ENCODE peak calls at places on chromosomes 7 and 10, in six cellular contexts. Z is endodermal cell, R is lower leg skin, V is fibroblast of mammary gland, Y is tibial artery, J is GM23338. B is an unnamed sample.

GRCh38 chr10:93991596-93992284 is 2.0 kb upstream of the PLCE1 start:
- DNase-seq in Z (peak; percentile 84), R (no peak), V (peak; percentile 68), Y (peak; percentile 78), J (peak; percentile 49), B (no peak)

GRCh38 chr10:70445718-70446485 is 4.4 kb upstream of the NODAL start:
- DNase-seq in Z (peak; percentile 84), R (no peak), V (peak; percentile 80), Y (no peak), J (peak; percentile 65), B (no peak)

GRCh38 chr7:37421820-37422219 is 26.8 kb downstream of the ELMO1 start:
- DNase-seq in Z (no peak), R (peak; percentile 49), V (peak; percentile 54), Y (no peak), J (no peak), B (no peak)

GRCh38 chr7:6655636-6656385 is 18.7 kb downstream of the ZNF316 start:
- DNase-seq in Z (peak; percentile 36), R (no peak), V (no peak), Y (peak; percentile 56), J (no peak), B (no peak)

GRCh38 chr10:118967160-118967559 is 62.4 kb upstream of the NANOS1 start:
- DNase-seq in Z (peak; percentile 25), R (no peak), V (no peak), Y (no peak), J (no peak), B (no peak)

GRCh38 chr7:135147899-135148721 is at the start of gene TMEM140:
- DNase-seq in Z (no peak), R (no peak), V (peak; percentile 89), Y (no peak), J (no peak), B (peak; percentile 74)

GRCh38 chr10:102648889-102649752 is 4.8 kb downstream of the TRIM8 start:
- DNase-seq in Z (no peak), R (no peak), V (no peak), Y (no peak), J (peak; percentile 32), B (peak; percentile 71)

GRCh38 chr7:45384499-45384898 is 189.7 kb upstream of the ADCY1 start:
- DNase-seq in Z (no peak), R (no peak), V (peak; percentile 66), Y (no peak), J (no peak), B (no peak)

GRCh38 chr10:58919927-58920654 is 256.4 kb upstream of the PHYHIPL start:
- DNase-seq in Z (no peak), R (no peak), V (peak; percentile 89), Y (no peak), J (peak; percentile 25), B (no peak)

GRCh38 chr10:31830887-31831286 is 97.7 kb downstream of the ARHGAP12 start:
- DNase-seq in Z (no peak), R (no peak), V (peak; percentile 33), Y (no peak), J (no peak), B (no peak)

GRCh38 chr10:131580076-131580652 is 268.6 kb upstream of the TCERG1L start:
- DNase-seq in Z (no peak), R (peak; percentile 4), V (no peak), Y (peak; percentile 44), J (no peak), B (no peak)

GRCh38 chr10:126972622-126973414 is 67.6 kb downstream of the DOCK1 start:
- DNase-seq in Z (no peak), R (no peak), V (peak; percentile 83), Y (no peak), J (no peak), B (no peak)

GRCh38 chr7:132066776-132067175 is 509.5 kb downstream of the PLXNA4 start:
- DNase-seq in Z (no peak), R (no peak), V (peak; percentile 60), Y (peak; percentile 80), J (no peak), B (no peak)

GRCh38 chr10:122459586-122460273 is 1.6 kb upstream of the HTRA1 start:
- DNase-seq in Z (no peak), R (no peak), V (peak; percentile 79), Y (no peak), J (no peak), B (no peak)

GRCh38 chr7:137656227-137656849 is 190.4 kb downstream of the DGKI start:
- DNase-seq in Z (peak; percentile 91), R (peak; percentile 73), V (peak; percentile 83), Y (peak; percentile 84), J (peak; percentile 84), B (peak; percentile 87)

GRCh38 chr10:58778966-58779365 is 266.3 kb downstream of the BICC1 start:
- DNase-seq in Z (no peak), R (no peak), V (no peak), Y (no peak), J (no peak), B (no peak)

GRCh38 chr7:151503902-151504714 is 15.6 kb downstream of the RHEB start:
- DNase-seq in Z (no peak), R (peak; percentile 63), V (peak; percentile 95), Y (peak; percentile 73), J (no peak), B (no peak)

DNA sequence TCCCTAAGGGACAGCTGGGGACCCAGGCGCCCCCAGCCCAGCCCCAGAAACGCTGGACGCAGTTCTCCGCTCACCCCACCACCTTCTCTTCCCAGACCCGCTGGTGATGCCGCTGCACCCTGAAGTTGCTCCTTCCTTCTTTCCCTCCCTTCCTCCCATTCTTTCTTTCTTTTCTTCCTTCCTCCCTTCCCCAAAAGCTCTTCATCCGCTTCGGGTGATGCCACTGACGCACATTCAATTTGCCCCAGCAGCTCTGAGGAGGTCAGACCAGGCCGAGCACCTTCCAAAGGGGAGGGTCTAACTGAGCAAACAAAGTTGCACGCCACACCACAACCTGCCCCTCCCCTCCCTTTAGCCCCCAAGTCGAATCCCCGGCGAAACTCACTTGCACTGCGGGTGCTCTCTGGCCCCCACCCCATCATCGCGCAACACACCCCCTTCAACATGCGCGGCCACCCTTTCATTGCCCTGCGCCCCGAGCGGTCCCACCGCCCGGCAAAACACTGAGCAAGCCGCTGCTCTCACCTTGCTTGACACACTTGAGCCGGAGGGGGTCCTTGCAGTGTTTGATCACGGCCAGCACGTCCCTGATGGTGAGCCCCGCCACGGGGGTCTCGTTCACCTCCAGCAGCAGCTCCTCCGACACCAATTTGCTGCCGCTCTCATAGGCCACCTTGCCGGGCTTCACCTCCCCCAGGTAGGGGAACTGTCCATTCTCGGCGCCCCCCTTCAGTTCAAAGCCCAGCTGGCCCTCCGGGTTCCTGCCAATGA is 787 bp downstream of the MAGI2 start:
- DNase-seq in Z (peak; percentile 73), R (peak; percentile 15), V (peak; percentile 43), Y (peak; percentile 70), J (peak; percentile 39), B (peak; percentile 2)
- TF ChIP-seq CTCF in Z (no peak), R (no peak), V (no peak), Y (no peak), J (no peak), B (no peak)

GRCh38 chr10:72260588-72261322 is 13.0 kb upstream of the DDIT4 start:
- DNase-seq in Z (peak; percentile 99), R (peak; percentile 82), V (peak; percentile 94), Y (peak; percentile 92), J (peak; percentile 97), B (peak; percentile 96)
- TF ChIP-seq CTCF in Z (peak; percentile 51), R (no peak), V (no peak), Y (no peak), J (peak; percentile 63), B (no peak)

GRCh38 chr10:133309111-133309719 is 501 bp downstream of the ZNF511 start:
- DNase-seq in Z (peak; percentile 99), R (peak; percentile 90), V (peak; percentile 85), Y (peak; percentile 93), J (peak; percentile 90), B (peak; percentile 95)

GRCh38 chr10:133307776-133308430 is 769 bp downstream of the TUBGCP2 start:
- DNase-seq in Z (peak; percentile 89), R (peak; percentile 71), V (peak; percentile 58), Y (no peak), J (peak; percentile 78), B (peak; percentile 97)

GRCh38 chr10:133306941-133307379 is 1.7 kb downstream of the TUBGCP2 start:
- DNase-seq in Z (no peak), R (no peak), V (no peak), Y (no peak), J (no peak), B (no peak)

GRCh38 chr10:133309720-133310398 is 1.1 kb downstream of the ZNF511 start:
- DNase-seq in Z (no peak), R (no peak), V (no peak), Y (no peak), J (no peak), B (no peak)

DNA sequence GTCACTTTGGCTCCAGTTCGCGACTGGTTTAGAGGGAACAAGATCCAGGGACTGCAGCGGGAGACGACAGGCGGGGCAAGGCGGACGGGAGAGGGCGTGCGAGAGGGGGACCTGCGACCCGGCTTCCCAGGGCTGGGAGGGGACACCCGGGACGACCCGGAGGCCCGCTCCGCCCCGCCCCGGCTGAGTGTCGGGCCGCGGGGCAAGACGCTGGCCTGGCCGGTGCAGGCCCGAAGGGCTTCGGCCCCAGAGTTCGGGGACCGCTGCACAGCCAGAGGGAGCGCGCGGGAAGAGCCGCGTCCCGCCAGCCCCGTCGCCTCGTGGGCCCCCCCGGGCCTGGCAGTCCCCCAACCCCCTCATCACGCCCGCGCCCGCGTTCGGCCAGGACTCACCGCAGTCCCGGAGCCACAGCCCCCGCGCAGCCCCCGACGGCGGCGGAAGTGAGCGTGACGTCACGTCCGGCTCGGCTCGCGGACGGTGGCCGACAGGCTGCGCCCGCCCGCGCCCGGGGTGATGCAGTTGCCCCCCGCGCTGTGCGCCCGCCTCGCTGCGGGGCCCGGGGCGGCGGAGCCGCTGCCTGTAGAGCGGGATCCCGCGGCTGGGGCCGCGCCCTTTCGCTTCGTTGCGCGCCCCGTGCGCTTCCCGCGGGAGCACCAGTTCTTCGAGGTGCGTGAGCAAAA is at the start of the genes TUBGCP2 and ZNF511:
- DNase-seq in Z (peak; percentile 93), R (peak; percentile 76), V (peak; percentile 76), Y (peak; percentile 92), J (peak; percentile 81), B (peak; percentile 88)
- TF ChIP-seq CTCF in Z (no peak), R (no peak), V (no peak), Y (no peak), J (peak; percentile 19), B (no peak)

GRCh38 chr7:71733108-71733870 is 601.3 kb downstream of the GALNT17 start:
- DNase-seq in Z (peak; percentile 98), R (peak; percentile 52), V (peak; percentile 61), Y (peak; percentile 85), J (peak; percentile 98), B (peak; percentile 77)

GRCh38 chr7:71739520-71740195 is 607.7 kb downstream of the GALNT17 start:
- DNase-seq in Z (no peak), R (no peak), V (no peak), Y (no peak), J (peak; percentile 87), B (no peak)

GRCh38 chr7:71740196-71740560 is 608.2 kb downstream of the GALNT17 start:
- DNase-seq in Z (no peak), R (no peak), V (no peak), Y (no peak), J (no peak), B (no peak)

DNA sequence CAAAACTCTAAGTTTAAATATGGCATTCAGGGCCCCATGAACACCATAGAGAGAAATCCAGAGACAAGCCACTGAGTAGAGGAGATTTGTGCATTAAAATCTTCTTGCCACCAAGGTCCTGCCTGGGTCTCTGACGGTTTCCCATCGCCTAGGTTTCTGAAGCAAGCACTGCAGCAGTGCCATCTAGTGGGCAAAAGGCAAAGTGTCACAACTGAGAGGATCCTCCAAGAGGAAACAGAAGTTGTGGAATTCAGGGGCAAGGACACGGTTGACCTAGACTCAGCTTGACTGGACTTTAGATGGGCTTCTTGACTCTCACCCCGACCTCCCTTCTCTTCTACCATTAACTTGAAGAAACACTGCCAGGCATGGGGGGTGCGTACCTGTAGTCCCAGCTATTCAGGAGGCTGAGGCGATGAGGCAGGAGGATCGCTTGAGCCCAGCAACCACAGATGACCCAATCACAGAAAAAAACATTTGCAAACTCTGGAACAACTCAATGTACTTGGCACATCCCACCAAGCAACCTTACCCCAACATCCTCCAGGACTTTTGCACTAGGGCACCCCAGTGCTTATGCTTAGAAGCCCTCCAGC is 604.1 kb downstream of the GALNT17 start:
- DNase-seq in Z (peak; percentile 94), R (peak; percentile 49), V (peak; percentile 66), Y (peak; percentile 76), J (peak; percentile 93), B (peak; percentile 66)
- TF ChIP-seq CTCF in Z (peak; percentile 94), R (no peak), V (peak; percentile 94), Y (peak; percentile 89), J (peak; percentile 98), B (peak; percentile 82)

B was measured in activated CD8-positive, alpha-beta T cell treated with anti-CD3 and anti-CD28 coated beads for 36 hours.